ENCODE peak calls at places on chromosomes 6 and 20, in ten cellular contexts. One of them, this sample, is unnamed.

GRCh38 chr6:85669735-85670194 is 27.1 kb upstream of the SYNCRIP start:
- DNase-seq in fibroblast of lung: peak; percentile 31
- DNase-seq in midbrain: no peak
- DNase-seq in lung microvascular endothelial cell: no peak
- DNase-seq in ovary: no peak
- DNase-seq in stimulated activated CD4-positive, alpha-beta T cell treated with anti-CD3 and anti-CD28 coated beads, Interleukin-2, amount 100 ng/mL, for 48 hours: no peak
- DNase-seq in effector CD8-positive, alpha-beta T cell: no peak
- DNase-seq in GM13976: peak; percentile 65
- DNase-seq in central memory CD4-positive, alpha-beta T cell: peak; percentile 72
- DNase-seq in heart left ventricle: no peak
- DNase-seq in this sample: no peak

GRCh38 chr20:4714818-4715217 is 6.9 kb upstream of the PRND start:
- DNase-seq in lung microvascular endothelial cell: no peak
- DNase-seq in stimulated activated CD4-positive, alpha-beta T cell treated with anti-CD3 and anti-CD28 coated beads, Interleukin-2, amount 100 ng/mL, for 48 hours: no peak
- DNase-seq in effector CD8-positive, alpha-beta T cell: no peak
- DNase-seq in midbrain: no peak
- DNase-seq in central memory CD4-positive, alpha-beta T cell: no peak
- DNase-seq in fibroblast of lung: no peak
- DNase-seq in GM13976: no peak
- DNase-seq in heart left ventricle: no peak
- DNase-seq in ovary: no peak
- DNase-seq in this sample: no peak

GRCh38 chr20:45325367-45325766 is 17.3 kb upstream of the MATN4 start:
- DNase-seq in effector CD8-positive, alpha-beta T cell: no peak
- DNase-seq in GM13976: no peak
- DNase-seq in midbrain: no peak
- DNase-seq in fibroblast of lung: no peak
- DNase-seq in central memory CD4-positive, alpha-beta T cell: no peak
- DNase-seq in heart left ventricle: no peak
- DNase-seq in ovary: no peak
- DNase-seq in stimulated activated CD4-positive, alpha-beta T cell treated with anti-CD3 and anti-CD28 coated beads, Interleukin-2, amount 100 ng/mL, for 48 hours: no peak
- DNase-seq in lung microvascular endothelial cell: no peak
- DNase-seq in this sample: no peak

GRCh38 chr6:134683783-134684765 is 265.8 kb downstream of the ALDH8A1 start:
- DNase-seq in effector CD8-positive, alpha-beta T cell: no peak
- DNase-seq in central memory CD4-positive, alpha-beta T cell: no peak
- DNase-seq in stimulated activated CD4-positive, alpha-beta T cell treated with anti-CD3 and anti-CD28 coated beads, Interleukin-2, amount 100 ng/mL, for 48 hours: no peak
- DNase-seq in heart left ventricle: no peak
- DNase-seq in lung microvascular endothelial cell: no peak
- DNase-seq in GM13976: no peak
- DNase-seq in ovary: no peak
- DNase-seq in midbrain: no peak
- DNase-seq in fibroblast of lung: peak; percentile 75
- DNase-seq in this sample: no peak

GRCh38 chr20:42494290-42494689 is 695.4 kb downstream of the PTPRT start:
- DNase-seq in ovary: no peak
- DNase-seq in central memory CD4-positive, alpha-beta T cell: no peak
- DNase-seq in heart left ventricle: no peak
- DNase-seq in GM13976: no peak
- DNase-seq in lung microvascular endothelial cell: no peak
- DNase-seq in fibroblast of lung: no peak
- DNase-seq in stimulated activated CD4-positive, alpha-beta T cell treated with anti-CD3 and anti-CD28 coated beads, Interleukin-2, amount 100 ng/mL, for 48 hours: no peak
- DNase-seq in effector CD8-positive, alpha-beta T cell: no peak
- DNase-seq in midbrain: no peak
- DNase-seq in this sample: no peak

GRCh38 chr20:25237610-25238318 is 10.1 kb upstream of the PYGB start:
- DNase-seq in effector CD8-positive, alpha-beta T cell: no peak
- DNase-seq in GM13976: no peak
- DNase-seq in midbrain: no peak
- DNase-seq in ovary: no peak
- DNase-seq in fibroblast of lung: peak; percentile 100
- DNase-seq in central memory CD4-positive, alpha-beta T cell: no peak
- DNase-seq in stimulated activated CD4-positive, alpha-beta T cell treated with anti-CD3 and anti-CD28 coated beads, Interleukin-2, amount 100 ng/mL, for 48 hours: peak; percentile 40
- DNase-seq in lung microvascular endothelial cell: peak; percentile 92
- DNase-seq in heart left ventricle: no peak
- DNase-seq in this sample: no peak

GRCh38 chr6:30645989-30646388 is 944 bp upstream of the C6orf136 start:
- DNase-seq in GM13976: no peak
- DNase-seq in stimulated activated CD4-positive, alpha-beta T cell treated with anti-CD3 and anti-CD28 coated beads, Interleukin-2, amount 100 ng/mL, for 48 hours: no peak
- DNase-seq in midbrain: no peak
- DNase-seq in fibroblast of lung: no peak
- DNase-seq in effector CD8-positive, alpha-beta T cell: no peak
- DNase-seq in ovary: no peak
- DNase-seq in heart left ventricle: no peak
- DNase-seq in central memory CD4-positive, alpha-beta T cell: no peak
- DNase-seq in lung microvascular endothelial cell: no peak
- DNase-seq in this sample: no peak

GRCh38 chr6:122068291-122068769 is 331.1 kb upstream of the HSF2 start:
- DNase-seq in fibroblast of lung: no peak
- DNase-seq in stimulated activated CD4-positive, alpha-beta T cell treated with anti-CD3 and anti-CD28 coated beads, Interleukin-2, amount 100 ng/mL, for 48 hours: no peak
- DNase-seq in central memory CD4-positive, alpha-beta T cell: no peak
- DNase-seq in effector CD8-positive, alpha-beta T cell: no peak
- DNase-seq in lung microvascular endothelial cell: no peak
- DNase-seq in GM13976: no peak
- DNase-seq in heart left ventricle: no peak
- DNase-seq in ovary: no peak
- DNase-seq in midbrain: no peak
- DNase-seq in this sample: no peak

GRCh38 chr20:3135507-3136070 is 24.1 kb downstream of the FASTKD5 start:
- DNase-seq in fibroblast of lung: no peak
- DNase-seq in central memory CD4-positive, alpha-beta T cell: no peak
- DNase-seq in GM13976: no peak
- DNase-seq in effector CD8-positive, alpha-beta T cell: no peak
- DNase-seq in lung microvascular endothelial cell: no peak
- DNase-seq in heart left ventricle: no peak
- DNase-seq in stimulated activated CD4-positive, alpha-beta T cell treated with anti-CD3 and anti-CD28 coated beads, Interleukin-2, amount 100 ng/mL, for 48 hours: no peak
- DNase-seq in ovary: no peak
- DNase-seq in midbrain: no peak
- DNase-seq in this sample: no peak

GRCh38 chr6:31352497-31353368 is 4.2 kb downstream of the HLA-B start:
- DNase-seq in midbrain: no peak
- DNase-seq in lung microvascular endothelial cell: no peak
- DNase-seq in stimulated activated CD4-positive, alpha-beta T cell treated with anti-CD3 and anti-CD28 coated beads, Interleukin-2, amount 100 ng/mL, for 48 hours: no peak
- DNase-seq in ovary: no peak
- DNase-seq in central memory CD4-positive, alpha-beta T cell: peak; percentile 46
- DNase-seq in effector CD8-positive, alpha-beta T cell: peak; percentile 18
- DNase-seq in fibroblast of lung: no peak
- DNase-seq in heart left ventricle: no peak
- DNase-seq in GM13976: no peak
- DNase-seq in this sample: no peak

GRCh38 chr6:126356526-126356925 is 16.6 kb downstream of the CENPW start:
- DNase-seq in stimulated activated CD4-positive, alpha-beta T cell treated with anti-CD3 and anti-CD28 coated beads, Interleukin-2, amount 100 ng/mL, for 48 hours: no peak
- DNase-seq in midbrain: no peak
- DNase-seq in fibroblast of lung: no peak
- DNase-seq in central memory CD4-positive, alpha-beta T cell: no peak
- DNase-seq in GM13976: no peak
- DNase-seq in lung microvascular endothelial cell: no peak
- DNase-seq in ovary: no peak
- DNase-seq in effector CD8-positive, alpha-beta T cell: no peak
- DNase-seq in heart left ventricle: no peak
- DNase-seq in this sample: no peak

GRCh38 chr20:51565741-51566140 is 23.2 kb upstream of the NFATC2 start:
- DNase-seq in central memory CD4-positive, alpha-beta T cell: no peak
- DNase-seq in midbrain: no peak
- DNase-seq in stimulated activated CD4-positive, alpha-beta T cell treated with anti-CD3 and anti-CD28 coated beads, Interleukin-2, amount 100 ng/mL, for 48 hours: no peak
- DNase-seq in GM13976: no peak
- DNase-seq in fibroblast of lung: no peak
- DNase-seq in ovary: no peak
- DNase-seq in lung microvascular endothelial cell: no peak
- DNase-seq in effector CD8-positive, alpha-beta T cell: no peak
- DNase-seq in heart left ventricle: no peak
- DNase-seq in this sample: no peak

GRCh38 chr6:111680013-111680712 is 74.5 kb upstream of the TRAF3IP2 start:
- DNase-seq in GM13976: no peak
- DNase-seq in central memory CD4-positive, alpha-beta T cell: no peak
- DNase-seq in effector CD8-positive, alpha-beta T cell: no peak
- DNase-seq in stimulated activated CD4-positive, alpha-beta T cell treated with anti-CD3 and anti-CD28 coated beads, Interleukin-2, amount 100 ng/mL, for 48 hours: no peak
- DNase-seq in heart left ventricle: no peak
- DNase-seq in lung microvascular endothelial cell: no peak
- DNase-seq in fibroblast of lung: no peak
- DNase-seq in ovary: no peak
- DNase-seq in midbrain: peak; percentile 43
- DNase-seq in this sample: no peak

GRCh38 chr20:35151739-35152138 is 4.6 kb upstream of the EDEM2 start:
- DNase-seq in midbrain: no peak
- DNase-seq in fibroblast of lung: peak; percentile 90
- DNase-seq in central memory CD4-positive, alpha-beta T cell: no peak
- DNase-seq in GM13976: no peak
- DNase-seq in lung microvascular endothelial cell: no peak
- DNase-seq in stimulated activated CD4-positive, alpha-beta T cell treated with anti-CD3 and anti-CD28 coated beads, Interleukin-2, amount 100 ng/mL, for 48 hours: no peak
- DNase-seq in effector CD8-positive, alpha-beta T cell: no peak
- DNase-seq in ovary: no peak
- DNase-seq in heart left ventricle: no peak
- DNase-seq in this sample: no peak

This sample was measured in cortex of kidney.